ENCODE peak calls at places on chromosomes 6 and 20, in eight cellular contexts. M is HepG2, K is A549, O is K562, S is GM23338, P is HCT116, R is SK-N-SH, F is GM12878. N is an unnamed sample. For H3K4me1, the result is how much of the 10 kb centered on the place peaks cover.

GRCh38 chr6:85404497-85405174 is 45.2 kb upstream of the NT5E start:
- DNase-seq in K (peak), F (no peak), M (peak), R (no peak), P (peak), O (no peak), S (no peak), N (peak)

GRCh38 chr6:159981591-159982245 is 12.8 kb downstream of the IGF2R start:
- DNase-seq in O (peak), R (no peak), M (no peak), K (no peak), F (peak), S (no peak), P (no peak), N (no peak)

GRCh38 chr6:160398674-160399271 is 50.6 kb downstream of the SLC22A3 start:
- DNase-seq in R (no peak), P (no peak), O (no peak), S (no peak), F (peak), M (no peak), K (no peak), N (no peak)

GRCh38 chr6:156949376-156949775 is 172.2 kb downstream of the ARID1B start:
- DNase-seq in R (no peak), O (no peak), K (peak), S (no peak), F (no peak), M (no peak), P (peak), N (no peak)

GRCh38 chr20:57086066-57086465 is 180.4 kb downstream of the BMP7 start:
- DNase-seq in M (no peak), F (no peak), R (no peak), S (no peak), K (no peak), P (no peak), O (no peak), N (no peak)

GRCh38 chr6:136371951-136372350 is 82.3 kb upstream of the BCLAF1 start:
- DNase-seq in K (no peak), R (no peak), P (no peak), S (no peak), O (no peak), M (no peak), F (no peak), N (no peak)

GRCh38 chr20:52493177-52493711 is 301.7 kb upstream of the ZFP64 start:
- DNase-seq in O (peak), S (no peak), P (no peak), F (no peak), K (no peak), R (no peak), M (no peak), N (no peak)

GRCh38 chr6:160106701-160107100 is 14.9 kb upstream of the SLC22A1 start:
- DNase-seq in M (peak), O (no peak), F (no peak), R (no peak), K (no peak), S (no peak), P (no peak), N (no peak)

GRCh38 chr6:24595910-24596525 is 50.0 kb downstream of the KIAA0319 start:
- DNase-seq in K (no peak), S (no peak), O (no peak), P (no peak), F (no peak), R (no peak), M (no peak), N (no peak)

GRCh38 chr6:9116026-9116425 is 680.7 kb upstream of the SLC35B3 start:
- DNase-seq in K (no peak), P (no peak), F (no peak), O (no peak), S (no peak), R (no peak), M (no peak), N (no peak)

GRCh38 chr6:134020543-134020942 is 31.9 kb downstream of the SLC2A12 start:
- DNase-seq in S (no peak), F (no peak), K (no peak), O (no peak), R (no peak), M (no peak), P (no peak), N (no peak)

GRCh38 chr6:25942561-25943147 is 12.2 kb upstream of the SLC17A2 start:
- DNase-seq in M (peak), O (peak), F (no peak), R (peak), P (peak), K (peak), S (peak), N (peak)

GRCh38 chr6:15507221-15507620 is 155.6 kb downstream of the DTNBP1 start:
- DNase-seq in R (no peak), P (no peak), O (no peak), S (no peak), M (no peak), F (no peak), K (no peak), N (no peak)

GRCh38 chr6:9197726-9198125 is 762.4 kb upstream of the SLC35B3 start:
- DNase-seq in S (no peak), F (no peak), P (no peak), K (no peak), R (no peak), M (no peak), O (no peak), N (no peak)

GRCh38 chr20:41030536-41031242 is 2.1 kb downstream of the TOP1 start:
- DNase-seq in F (no peak), O (peak), K (no peak), M (peak), P (no peak), S (no peak), R (no peak), N (no peak)

GRCh38 chr6:56399672-56400263 is 152.4 kb upstream of the COL21A1 start:
- DNase-seq in K (peak), S (no peak), P (no peak), M (peak), R (no peak), O (no peak), F (no peak), N (no peak)

GRCh38 chr6:28522594-28523557 is 2.8 kb upstream of the GPX5 start:
- DNase-seq in O (peak), R (no peak), S (peak), K (no peak), P (no peak), F (no peak), M (no peak), N (no peak)

GRCh38 chr6:87731818-87732661 is 30.0 kb upstream of the AKIRIN2 start:
- DNase-seq in S (peak), P (peak), O (peak), R (no peak), F (peak), M (peak), K (peak), N (peak)

GRCh38 chr20:4449977-4450715 is 271.6 kb upstream of the PRND start:
- DNase-seq in P (peak), K (peak), O (peak), R (no peak), S (peak), F (no peak), M (peak), N (no peak)

GRCh38 chr6:138493413-138493812 is 5.9 kb downstream of the NHSL1 start:
- DNase-seq in O (no peak), R (no peak), S (peak), F (no peak), M (no peak), P (no peak), K (no peak), N (no peak)

GRCh38 chr20:50314326-50314725 is 123.7 kb downstream of the CEBPB start:
- DNase-seq in K (no peak), S (no peak), F (no peak), P (no peak), O (no peak), M (no peak), R (no peak), N (no peak)

GRCh38 chr20:32623667-32624157 is 38.6 kb upstream of the NOL4L start:
- DNase-seq in P (no peak), S (peak), M (no peak), K (no peak), R (no peak), F (no peak), O (no peak), N (no peak)

GRCh38 chr20:32626407-32626806 is 41.3 kb upstream of the NOL4L start:
- DNase-seq in M (no peak), S (no peak), R (no peak), F (no peak), O (no peak), P (no peak), K (no peak), N (no peak)

GRCh38 chr20:32626859-32627636 is 41.9 kb upstream of the NOL4L start:
- DNase-seq in O (no peak), F (no peak), S (no peak), M (no peak), R (peak), K (no peak), P (no peak), N (no peak)

GRCh38 chr20:32624687-32625345 is 39.7 kb upstream of the NOL4L start:
- DNase-seq in M (no peak), F (no peak), K (no peak), O (no peak), S (no peak), R (no peak), P (no peak), N (no peak)

DNA sequence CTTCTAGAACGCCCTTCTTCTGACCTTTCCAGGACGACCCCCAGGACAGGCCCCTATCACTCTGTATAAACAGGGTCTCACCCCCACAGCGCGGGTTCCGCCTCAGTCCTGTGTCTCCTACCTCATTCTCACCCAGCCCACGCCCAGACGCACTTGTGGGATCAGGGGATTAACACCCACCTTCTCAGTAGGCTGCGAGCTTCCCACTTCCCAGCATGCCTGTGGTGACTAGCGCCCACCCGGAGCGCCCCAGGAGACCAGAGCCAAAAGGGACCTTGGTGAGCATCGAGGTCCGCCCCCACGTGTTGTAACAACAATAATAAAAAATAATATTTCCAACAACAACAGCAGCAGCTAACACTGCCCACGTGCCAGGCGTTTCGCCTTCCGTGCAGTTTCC is 40.9 kb upstream of the NOL4L start:
- DNase-seq in M (no peak), F (no peak), R (no peak), O (no peak), P (no peak), K (no peak), S (no peak), N (no peak)
- H3K4me1 ChIP-seq in M (under half), F (under half), R (under half), O (half or more), P (under half), K (under half), S (under half), N (under half)

GRCh38 chr6:32116674-32117073 is 7.5 kb upstream of the TNXB start:
- DNase-seq in O (peak), P (no peak), S (peak), K (no peak), F (no peak), M (peak), R (peak), N (no peak)

GRCh38 chr6:32117461-32117860 is 8.3 kb upstream of the TNXB start:
- DNase-seq in P (no peak), O (no peak), F (no peak), S (peak), M (no peak), R (no peak), K (no peak), N (no peak)

GRCh38 chr6:32120573-32121059 is 7.4 kb downstream of the ATF6B start:
- DNase-seq in K (no peak), P (no peak), F (no peak), M (no peak), O (no peak), S (no peak), R (no peak), N (no peak)

GRCh38 chr6:32115623-32116022 is 6.5 kb upstream of the TNXB start:
- DNase-seq in K (no peak), O (no peak), F (no peak), M (no peak), P (no peak), S (no peak), R (no peak), N (no peak)

GRCh38 chr6:32118782-32119628 is 9.0 kb downstream of the ATF6B start:
- DNase-seq in M (peak), R (peak), K (peak), P (peak), F (peak), O (peak), S (peak), N (peak)
- H3K27ac ChIP-seq in M (peak), R (peak), K (no peak), P (no peak), F (no peak), O (peak), S (no peak), N (no peak)

GRCh38 chr6:111723412-111723970 is 117.8 kb upstream of the TRAF3IP2 start:
- DNase-seq in R (no peak), F (no peak), K (no peak), O (no peak), M (no peak), P (no peak), S (no peak), N (no peak)

GRCh38 chr6:111724039-111724438 is 118.4 kb upstream of the TRAF3IP2 start:
- DNase-seq in F (no peak), S (no peak), K (no peak), R (no peak), O (no peak), P (no peak), M (no peak), N (no peak)

GRCh38 chr6:111720931-111721496 is 115.3 kb upstream of the TRAF3IP2 start:
- DNase-seq in K (no peak), F (no peak), M (no peak), S (no peak), P (no peak), O (no peak), R (no peak), N (no peak)

GRCh38 chr6:111721677-111722219 is 116.1 kb upstream of the TRAF3IP2 start:
- DNase-seq in O (peak), R (peak), M (peak), S (peak), K (peak), F (no peak), P (peak), N (no peak)

DNA sequence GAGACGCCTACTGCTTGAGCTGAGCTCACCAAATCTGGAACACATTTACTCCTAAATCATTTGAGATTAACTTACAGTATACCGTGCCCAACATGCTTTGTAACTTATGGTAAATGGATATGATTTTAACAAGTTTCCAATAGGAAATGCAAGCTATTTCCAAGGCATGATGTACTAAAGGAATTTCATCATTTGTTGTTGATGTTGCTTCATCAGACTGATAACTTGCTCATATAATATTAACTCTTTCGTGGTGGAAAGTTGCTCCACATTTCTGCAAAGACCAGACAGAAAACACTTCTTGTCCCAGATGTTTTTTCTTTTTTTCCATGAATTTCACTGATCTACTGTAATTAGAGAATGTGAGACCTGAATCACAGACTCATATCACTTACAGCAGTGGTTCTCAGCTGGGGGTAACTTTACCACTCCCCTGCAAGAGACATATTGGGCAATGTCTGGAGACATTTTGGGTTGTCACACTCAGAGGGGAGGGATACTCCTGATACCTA is 116.6 kb upstream of the TRAF3IP2 start:
- DNase-seq in S (no peak), R (no peak), K (no peak), F (no peak), M (no peak), P (no peak), O (no peak), N (no peak)
- TF ChIP-seq REST in S (no peak), R (no peak), K (no peak), F (no peak), M (no peak), P (no peak), O (no peak), N (no peak)

DNA sequence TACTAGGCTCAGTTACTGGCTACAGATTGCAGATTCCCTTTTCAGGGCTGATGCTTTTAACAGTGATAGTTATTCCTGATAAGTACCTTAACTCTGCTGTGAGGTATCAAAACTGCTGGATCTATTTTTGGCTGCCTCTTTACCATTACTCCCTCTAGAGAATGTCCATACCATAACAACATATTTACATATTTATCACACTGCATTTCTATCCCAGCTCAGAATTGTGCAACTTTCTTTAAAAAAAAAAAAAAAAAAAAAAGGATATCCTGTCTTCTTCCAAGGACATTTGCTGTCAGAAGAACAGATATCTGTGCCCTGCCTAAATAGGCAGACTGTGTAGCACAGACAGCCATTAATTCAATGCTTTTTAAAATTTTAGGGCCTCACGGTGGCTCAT is 94.4 kb downstream of the SSR1 start:
- DNase-seq in M (no peak), F (no peak), P (no peak), S (no peak), K (no peak), O (no peak), R (no peak), N (no peak)
- H3K4me1 ChIP-seq in M (under half), F (under half), P (under half), S (under half), K (under half), O (under half), R (under half), N (under half)

DNA sequence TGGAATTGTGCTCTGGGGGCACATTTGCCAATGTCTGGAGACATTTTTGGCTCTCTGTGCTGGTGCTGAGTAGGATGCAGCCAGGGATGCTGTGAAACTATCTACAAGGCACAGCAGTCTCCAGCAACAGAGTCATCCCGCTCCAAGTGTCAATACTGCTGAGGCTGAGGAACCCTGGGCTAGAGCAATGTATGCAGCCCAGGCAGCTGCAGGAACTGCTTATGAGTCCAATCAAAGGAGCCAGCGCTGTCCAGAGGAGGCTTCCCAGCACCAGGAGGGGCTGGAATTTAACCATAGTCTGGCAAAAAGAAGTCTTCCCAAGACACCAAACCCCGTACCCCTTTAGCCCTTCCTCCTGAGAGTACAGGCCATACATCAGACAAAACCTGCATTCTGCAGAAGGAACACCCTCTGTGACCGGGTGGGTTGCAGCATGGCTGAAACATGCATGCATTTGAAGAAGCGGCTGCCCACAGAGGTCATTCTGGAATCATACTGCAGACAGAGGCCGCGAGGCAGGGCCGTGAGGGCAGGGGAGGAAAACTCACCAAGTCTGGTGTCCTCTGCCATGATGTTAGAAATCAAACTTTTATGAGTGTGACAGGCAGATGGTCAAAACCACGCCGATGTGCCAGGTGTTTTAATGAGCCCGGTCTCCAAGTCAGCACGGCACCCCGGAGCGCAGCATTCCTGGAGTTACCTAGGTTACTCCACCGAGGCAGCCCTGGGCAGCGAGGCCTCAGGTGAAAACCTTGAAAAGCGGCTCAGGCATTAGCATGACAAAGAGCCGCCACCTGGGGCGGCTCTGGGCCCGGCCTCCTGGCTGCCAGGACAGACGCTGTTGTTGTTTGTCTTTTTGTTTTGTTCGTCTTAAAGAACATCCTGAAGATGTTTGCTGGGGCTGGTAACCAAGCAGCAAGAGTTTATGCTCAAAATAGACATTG is 255.4 kb downstream of the ERMARD start:
- DNase-seq in O (no peak), M (no peak), S (peak), R (no peak), K (no peak), P (no peak), F (no peak), N (no peak)
- H3K27ac ChIP-seq in O (no peak), M (no peak), S (peak), R (no peak), K (no peak), P (no peak), F (no peak), N (no peak)

DNA sequence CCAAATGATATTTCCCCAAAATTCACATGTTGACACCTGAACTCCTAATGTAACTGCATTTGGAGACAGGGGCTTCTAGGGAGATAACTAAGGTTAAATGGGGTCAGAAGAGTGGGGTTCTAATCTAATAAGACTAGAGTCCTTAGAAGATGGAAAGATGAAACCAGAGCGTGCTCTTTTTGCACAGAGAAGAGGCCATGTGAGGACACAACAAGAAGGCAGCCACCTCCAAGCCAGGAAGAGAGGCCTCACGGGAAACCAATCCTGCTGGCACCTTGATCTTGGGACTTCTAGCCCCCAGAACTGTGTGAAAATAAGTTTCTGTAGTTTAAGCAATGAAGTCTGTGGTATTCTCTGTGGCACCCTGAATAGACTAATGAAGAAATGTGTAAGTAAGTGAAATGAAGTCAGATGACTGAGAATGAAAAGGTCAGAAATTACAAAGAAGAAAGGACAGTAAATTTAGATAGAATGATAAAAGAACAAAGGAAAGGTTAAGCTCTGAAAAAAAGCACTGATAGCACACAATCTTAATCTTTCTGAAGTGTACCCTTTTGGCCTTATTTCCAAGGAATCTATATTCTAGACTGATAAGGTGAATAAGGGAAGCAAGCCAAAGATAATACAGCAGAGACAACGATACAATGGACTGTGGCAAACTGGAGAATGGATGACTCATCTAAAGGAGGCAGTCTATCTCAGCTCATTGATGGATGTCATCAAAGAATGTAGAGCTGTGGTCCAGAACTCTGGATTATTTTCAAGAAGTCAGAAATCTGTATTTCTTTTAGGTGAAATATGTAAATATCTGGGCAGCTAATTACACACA is 110.4 kb downstream of the MYB start:
- DNase-seq in M (peak), K (peak), F (no peak), R (no peak), S (no peak), P (peak), O (peak), N (no peak)
- TF ChIP-seq REST in M (no peak), K (no peak), F (no peak), R (no peak), S (no peak), P (no peak), O (no peak), N (no peak)